ENCODE peak calls at places on chromosomes 6 and 20, in five cellular contexts. One of them, this sample, is unnamed.

GRCh38 chr6:5638666-5639065 is 368.1 kb downstream of the NRN1 start:
- DNase-seq in H9: no peak
- DNase-seq in neuronal stem cell: no peak
- DNase-seq in mesendoderm: no peak
- DNase-seq in IMR-90: no peak
- DNase-seq in this sample: no peak

GRCh38 chr6:138454976-138455706 is 44.2 kb downstream of the NHSL1 start:
- DNase-seq in H9: no peak
- DNase-seq in neuronal stem cell: no peak
- DNase-seq in mesendoderm: no peak
- DNase-seq in IMR-90: no peak
- DNase-seq in this sample: no peak

GRCh38 chr6:150208606-150209352 is 65.9 kb downstream of the PPP1R14C start:
- DNase-seq in H9: no peak
- DNase-seq in neuronal stem cell: no peak
- DNase-seq in mesendoderm: no peak
- DNase-seq in IMR-90: no peak
- DNase-seq in this sample: no peak

GRCh38 chr20:33277471-33278441 is 5.3 kb upstream of the BPIFB1 start:
- DNase-seq in H9: no peak
- DNase-seq in neuronal stem cell: no peak
- DNase-seq in mesendoderm: peak
- DNase-seq in IMR-90: no peak
- DNase-seq in this sample: no peak

GRCh38 chr6:161443868-161444267 is 170.0 kb upstream of the AGPAT4 start:
- DNase-seq in H9: peak
- DNase-seq in neuronal stem cell: no peak
- DNase-seq in mesendoderm: peak
- DNase-seq in IMR-90: no peak
- DNase-seq in this sample: peak

GRCh38 chr6:132364675-132365074 is 36.6 kb downstream of the MOXD1 start:
- DNase-seq in H9: no peak
- DNase-seq in neuronal stem cell: no peak
- DNase-seq in mesendoderm: no peak
- DNase-seq in IMR-90: no peak
- DNase-seq in this sample: no peak

GRCh38 chr20:62522748-62523396 is 47.1 kb upstream of the GATA5 start:
- DNase-seq in H9: no peak
- DNase-seq in neuronal stem cell: no peak
- DNase-seq in mesendoderm: no peak
- DNase-seq in IMR-90: no peak
- DNase-seq in this sample: no peak

GRCh38 chr6:122696853-122697252 is 82.7 kb upstream of the FABP7 start:
- DNase-seq in H9: no peak
- DNase-seq in neuronal stem cell: no peak
- DNase-seq in mesendoderm: peak
- DNase-seq in IMR-90: peak
- DNase-seq in this sample: no peak

GRCh38 chr20:17610566-17611289 is 40.9 kb downstream of the DSTN start:
- DNase-seq in H9: peak
- DNase-seq in neuronal stem cell: no peak
- DNase-seq in mesendoderm: no peak
- DNase-seq in IMR-90: no peak
- DNase-seq in this sample: no peak

GRCh38 chr6:30325873-30326445 is 768 bp upstream of the TRIM39 start:
- DNase-seq in H9: peak
- DNase-seq in neuronal stem cell: peak
- DNase-seq in mesendoderm: peak
- DNase-seq in IMR-90: no peak
- DNase-seq in this sample: peak

GRCh38 chr6:44734886-44735630 is 347.6 kb downstream of the CDC5L start:
- DNase-seq in H9: no peak
- DNase-seq in neuronal stem cell: no peak
- DNase-seq in mesendoderm: no peak
- DNase-seq in IMR-90: no peak
- DNase-seq in this sample: no peak

GRCh38 chr6:87747646-87748045 is 45.6 kb upstream of the AKIRIN2 start:
- DNase-seq in H9: no peak
- DNase-seq in neuronal stem cell: no peak
- DNase-seq in mesendoderm: no peak
- DNase-seq in IMR-90: no peak
- DNase-seq in this sample: no peak

GRCh38 chr20:62306440-62307187 is 3.8 kb downstream of the ADRM1 start:
- DNase-seq in H9: no peak
- DNase-seq in neuronal stem cell: no peak
- DNase-seq in mesendoderm: no peak
- DNase-seq in IMR-90: no peak
- DNase-seq in this sample: no peak

GRCh38 chr6:151690768-151691562 is 116.5 kb upstream of the ESR1 start:
- DNase-seq in H9: no peak
- DNase-seq in neuronal stem cell: no peak
- DNase-seq in mesendoderm: no peak
- DNase-seq in IMR-90: no peak
- DNase-seq in this sample: no peak

GRCh38 chr6:121465101-121465500 is 29.7 kb downstream of the GJA1 start:
- DNase-seq in H9: no peak
- DNase-seq in neuronal stem cell: no peak
- DNase-seq in mesendoderm: no peak
- DNase-seq in IMR-90: no peak
- DNase-seq in this sample: no peak

GRCh38 chr6:157059781-157060180 is 263.5 kb downstream of the TMEM242 start:
- DNase-seq in H9: no peak
- DNase-seq in neuronal stem cell: peak
- DNase-seq in mesendoderm: no peak
- DNase-seq in IMR-90: no peak
- DNase-seq in this sample: no peak

GRCh38 chr20:21373436-21373835 is 23.9 kb downstream of the NKX2-4 start:
- DNase-seq in H9: no peak
- DNase-seq in neuronal stem cell: no peak
- DNase-seq in mesendoderm: no peak
- DNase-seq in IMR-90: no peak
- DNase-seq in this sample: no peak

GRCh38 chr20:40336034-40336433 is 353.0 kb downstream of the MAFB start:
- DNase-seq in H9: no peak
- DNase-seq in neuronal stem cell: no peak
- DNase-seq in mesendoderm: no peak
- DNase-seq in IMR-90: no peak
- DNase-seq in this sample: no peak

GRCh38 chr20:45908086-45908485 is 3.9 kb downstream of the PLTP start:
- DNase-seq in H9: no peak
- DNase-seq in neuronal stem cell: no peak
- DNase-seq in mesendoderm: no peak
- DNase-seq in IMR-90: no peak
- DNase-seq in this sample: no peak

GRCh38 chr20:25011831-25012241 is 19.3 kb upstream of the APMAP start:
- DNase-seq in H9: no peak
- DNase-seq in neuronal stem cell: no peak
- DNase-seq in mesendoderm: no peak
- DNase-seq in IMR-90: no peak
- DNase-seq in this sample: no peak

GRCh38 chr20:38134427-38135281 is 30.4 kb downstream of the TGM2 start:
- DNase-seq in H9: no peak
- DNase-seq in neuronal stem cell: no peak
- DNase-seq in mesendoderm: peak
- DNase-seq in IMR-90: peak
- DNase-seq in this sample: no peak

GRCh38 chr6:126873351-126873750 is 245.1 kb upstream of the RSPO3 start:
- DNase-seq in H9: no peak
- DNase-seq in neuronal stem cell: no peak
- DNase-seq in mesendoderm: no peak
- DNase-seq in IMR-90: no peak
- DNase-seq in this sample: no peak

GRCh38 chr20:57934007-57934805 is 224.4 kb upstream of the PMEPA1 start:
- DNase-seq in H9: no peak
- DNase-seq in neuronal stem cell: no peak
- DNase-seq in mesendoderm: no peak
- DNase-seq in IMR-90: no peak
- DNase-seq in this sample: no peak

GRCh38 chr20:50673146-50673830 is 18.1 kb downstream of the RIPOR3 start:
- DNase-seq in H9: no peak
- DNase-seq in neuronal stem cell: no peak
- DNase-seq in mesendoderm: no peak
- DNase-seq in IMR-90: no peak
- DNase-seq in this sample: no peak
- H2BK120ac ChIP-seq in H9: no peak
- H2BK120ac ChIP-seq in neuronal stem cell: no peak
- H2BK120ac ChIP-seq in mesendoderm: no peak
- H2BK120ac ChIP-seq in IMR-90: no peak
- H2BK120ac ChIP-seq in this sample: no peak

GRCh38 chr20:10656270-10656669 is 17.5 kb downstream of the JAG1 start:
- DNase-seq in H9: no peak
- DNase-seq in neuronal stem cell: no peak
- DNase-seq in mesendoderm: no peak
- DNase-seq in IMR-90: no peak
- DNase-seq in this sample: no peak
- H2BK120ac ChIP-seq in H9: no peak
- H2BK120ac ChIP-seq in neuronal stem cell: no peak
- H2BK120ac ChIP-seq in mesendoderm: no peak
- H2BK120ac ChIP-seq in IMR-90: no peak
- H2BK120ac ChIP-seq in this sample: no peak

GRCh38 chr20:31739550-31739863 is 417 bp downstream of the TPX2 start:
- DNase-seq in H9: no peak
- DNase-seq in neuronal stem cell: no peak
- DNase-seq in mesendoderm: no peak
- DNase-seq in IMR-90: no peak
- DNase-seq in this sample: no peak
- H2BK120ac ChIP-seq in H9: no peak
- H2BK120ac ChIP-seq in neuronal stem cell: no peak
- H2BK120ac ChIP-seq in mesendoderm: no peak
- H2BK120ac ChIP-seq in IMR-90: peak
- H2BK120ac ChIP-seq in this sample: no peak

DNA sequence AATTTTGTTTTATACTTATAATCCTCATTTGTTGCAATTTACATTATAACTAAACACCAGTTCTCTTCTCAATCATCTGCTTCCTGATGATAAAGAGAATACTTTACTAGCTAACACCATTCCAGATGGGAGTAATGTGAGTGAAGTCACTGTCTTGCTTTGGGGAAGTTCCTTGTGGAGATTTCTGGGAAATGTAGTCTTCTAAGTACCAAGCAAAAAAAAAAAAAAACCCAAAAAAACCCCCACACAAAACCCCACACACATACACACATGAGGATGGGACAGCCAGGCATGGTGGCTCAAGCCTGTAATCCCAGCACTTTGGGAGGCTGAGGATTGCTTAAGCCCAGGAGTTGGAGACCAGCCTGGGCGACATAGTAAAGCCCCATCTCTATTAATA is 2.2 kb upstream of the SNPH start:
- DNase-seq in H9: no peak
- DNase-seq in neuronal stem cell: no peak
- DNase-seq in mesendoderm: peak
- DNase-seq in IMR-90: peak
- DNase-seq in this sample: no peak
- H2BK120ac ChIP-seq in H9: no peak
- H2BK120ac ChIP-seq in neuronal stem cell: no peak
- H2BK120ac ChIP-seq in mesendoderm: no peak
- H2BK120ac ChIP-seq in IMR-90: no peak
- H2BK120ac ChIP-seq in this sample: no peak